ENCODE peak calls at places on chromosomes 13 and 19, in ten cellular contexts. R, M, E, V, O, T, N, A, Q and D are unnamed samples.

GRCh38 chr19:43318203-43318602 is 35.3 kb upstream of the CD177 start:
- DNase-seq in R (no peak), M (no peak), E (no peak), V (no peak), O (no peak), T (no peak), N (no peak), A (no peak), Q (no peak), D (no peak)

GRCh38 chr19:1467512-1468273 is 11.3 kb downstream of the C19orf25 start:
- DNase-seq in R (no peak), M (no peak), E (no peak), V (no peak), O (no peak), T (no peak), N (no peak), A (no peak), Q (no peak), D (no peak)

GRCh38 chr13:26529441-26529840 is 28.0 kb upstream of the WASF3 start:
- DNase-seq in R (no peak), M (peak), E (no peak), V (peak), O (no peak), T (no peak), N (no peak), A (no peak), Q (peak), D (peak)

GRCh38 chr13:78497702-78498319 is 105.5 kb downstream of the POU4F1 start:
- DNase-seq in R (no peak), M (no peak), E (no peak), V (no peak), O (no peak), T (no peak), N (no peak), A (no peak), Q (no peak), D (no peak)

GRCh38 chr13:83883061-83883523 is 818 bp upstream of the SLITRK1 start:
- DNase-seq in R (no peak), M (no peak), E (no peak), V (no peak), O (no peak), T (no peak), N (no peak), A (no peak), Q (no peak), D (no peak)

GRCh38 chr13:49615844-49616687 is 12.2 kb upstream of the ARL11 start:
- DNase-seq in R (no peak), M (peak), E (no peak), V (no peak), O (no peak), T (no peak), N (no peak), A (no peak), Q (no peak), D (no peak)

GRCh38 chr13:86174632-86175031 is 375.4 kb upstream of the SLITRK6 start:
- DNase-seq in R (no peak), M (no peak), E (no peak), V (no peak), O (no peak), T (no peak), N (no peak), A (no peak), Q (no peak), D (peak)

GRCh38 chr19:35955881-35956634 is 19.9 kb downstream of the LRFN3 start:
- DNase-seq in R (no peak), M (no peak), E (no peak), V (no peak), O (no peak), T (no peak), N (no peak), A (no peak), Q (no peak), D (no peak)

GRCh38 chr13:37869756-37870488 is at the start of gene TRPC4:
- DNase-seq in R (no peak), M (peak), E (peak), V (peak), O (peak), T (no peak), N (peak), A (no peak), Q (peak), D (peak)

GRCh38 chr19:48044561-48044960 is 682 bp upstream of the CABP5 start:
- DNase-seq in R (no peak), M (no peak), E (no peak), V (no peak), O (no peak), T (no peak), N (no peak), A (no peak), Q (no peak), D (no peak)

GRCh38 chr13:102978168-102978567 is 88.0 kb downstream of the SLC10A2 start:
- DNase-seq in R (no peak), M (no peak), E (no peak), V (no peak), O (no peak), T (no peak), N (no peak), A (peak), Q (no peak), D (peak)

GRCh38 chr13:28012383-28012782 is 23.9 kb upstream of the URAD start:
- DNase-seq in R (no peak), M (no peak), E (no peak), V (no peak), O (no peak), T (no peak), N (no peak), A (no peak), Q (no peak), D (no peak)

GRCh38 chr13:64810701-64811258 is 2419.4 kb downstream of the PCDH9 start:
- DNase-seq in R (no peak), M (peak), E (no peak), V (peak), O (no peak), T (no peak), N (no peak), A (no peak), Q (no peak), D (peak)

GRCh38 chr13:24220086-24220703 is 59.7 kb downstream of the SPATA13 start:
- DNase-seq in R (peak), M (peak), E (no peak), V (peak), O (no peak), T (no peak), N (no peak), A (no peak), Q (peak), D (peak)

GRCh38 chr13:38398810-38399493 is 49.3 kb downstream of the UFM1 start:
- DNase-seq in R (no peak), M (no peak), E (no peak), V (peak), O (no peak), T (no peak), N (no peak), A (peak), Q (peak), D (no peak)

GRCh38 chr13:111202745-111203144 is 87.6 kb downstream of the ARHGEF7 start:
- DNase-seq in R (no peak), M (peak), E (no peak), V (peak), O (no peak), T (no peak), N (no peak), A (no peak), Q (peak), D (peak)

GRCh38 chr13:24605923-24606372 is 74.3 kb upstream of the ATP12A start:
- DNase-seq in R (no peak), M (peak), E (no peak), V (peak), O (no peak), T (no peak), N (no peak), A (no peak), Q (peak), D (no peak)

GRCh38 chr19:53123400-53123799 is 9.3 kb downstream of the ZNF415 start:
- DNase-seq in R (no peak), M (no peak), E (no peak), V (no peak), O (no peak), T (no peak), N (no peak), A (no peak), Q (no peak), D (no peak)

GRCh38 chr19:30423481-30423880 is 51.3 kb downstream of the ZNF536 start:
- DNase-seq in R (no peak), M (no peak), E (no peak), V (no peak), O (no peak), T (no peak), N (no peak), A (no peak), Q (no peak), D (no peak)

GRCh38 chr19:55070755-55071502 is 4.7 kb upstream of the EPS8L1 start:
- DNase-seq in R (no peak), M (peak), E (no peak), V (peak), O (no peak), T (peak), N (no peak), A (no peak), Q (peak), D (peak)

GRCh38 chr13:59914556-59914955 is 249.2 kb downstream of the DIAPH3 start:
- DNase-seq in R (no peak), M (peak), E (no peak), V (peak), O (no peak), T (no peak), N (no peak), A (no peak), Q (peak), D (peak)

GRCh38 chr13:41603917-41604316 is 146.6 kb downstream of the RGCC start:
- DNase-seq in R (no peak), M (peak), E (no peak), V (peak), O (no peak), T (no peak), N (no peak), A (no peak), Q (peak), D (peak)

GRCh38 chr19:15381429-15381828 is 1.8 kb upstream of the AKAP8 start:
- DNase-seq in R (no peak), M (no peak), E (no peak), V (no peak), O (no peak), T (no peak), N (no peak), A (no peak), Q (no peak), D (no peak)

GRCh38 chr19:48329167-48329891 is 4.0 kb downstream of the EMP3 start:
- DNase-seq in R (no peak), M (peak), E (no peak), V (peak), O (no peak), T (no peak), N (no peak), A (no peak), Q (peak), D (peak)

GRCh38 chr19:28915737-28916460 is 297.1 kb downstream of the UQCRFS1 start:
- DNase-seq in R (no peak), M (no peak), E (no peak), V (no peak), O (no peak), T (no peak), N (no peak), A (no peak), Q (no peak), D (no peak)

GRCh38 chr19:31220540-31220939 is 128.7 kb downstream of the TSHZ3 start:
- DNase-seq in R (no peak), M (no peak), E (no peak), V (no peak), O (no peak), T (no peak), N (no peak), A (no peak), Q (no peak), D (no peak)

GRCh38 chr13:107339209-107339608 is 771.3 kb upstream of the ARGLU1 start:
- DNase-seq in R (no peak), M (no peak), E (no peak), V (peak), O (no peak), T (no peak), N (no peak), A (no peak), Q (no peak), D (peak)

GRCh38 chr19:681029-681626 is 4.9 kb downstream of the FSTL3 start:
- DNase-seq in R (no peak), M (no peak), E (peak), V (no peak), O (peak), T (no peak), N (peak), A (no peak), Q (no peak), D (no peak)

DNA sequence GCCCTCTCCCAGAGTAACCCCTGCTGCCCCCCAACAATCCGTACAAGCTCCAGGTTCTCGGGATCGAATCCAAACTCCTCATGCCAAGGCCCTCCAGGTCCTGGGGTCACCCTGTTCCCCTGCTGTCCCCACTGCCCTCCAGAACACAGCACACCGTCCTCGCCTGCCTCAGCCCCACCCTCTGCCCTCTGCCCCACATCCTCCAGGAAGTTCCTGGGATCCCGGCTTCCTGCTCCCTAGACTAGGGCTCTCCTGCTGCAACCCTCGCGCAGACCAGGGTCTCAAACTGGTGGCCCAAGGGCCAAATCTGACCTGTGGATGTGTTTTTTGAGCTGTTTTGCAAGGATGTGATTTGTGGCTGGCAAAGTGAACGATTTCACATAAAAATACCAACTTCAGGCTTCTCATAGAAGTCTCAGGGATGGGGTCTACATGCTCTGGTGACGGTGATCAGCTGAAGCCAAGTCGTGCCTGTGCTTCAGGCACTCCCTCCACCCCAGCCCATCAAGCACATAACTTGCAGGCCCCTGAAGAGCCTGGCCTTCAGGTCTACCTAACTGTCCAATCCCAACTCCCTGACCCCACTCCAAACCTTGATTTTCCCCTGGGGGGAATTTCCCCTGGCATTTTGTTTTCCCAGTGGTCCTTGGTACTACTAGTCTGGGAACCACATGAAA is 1.8 kb downstream of the RABAC1 start:
- DNase-seq in R (no peak), M (no peak), E (no peak), V (no peak), O (no peak), T (peak), N (no peak), A (no peak), Q (no peak), D (no peak)
- H3K4me3 ChIP-seq in R (no peak), M (no peak), E (no peak), V (no peak), O (no peak), T (peak), N (no peak), A (no peak), Q (peak), D (no peak)

DNA sequence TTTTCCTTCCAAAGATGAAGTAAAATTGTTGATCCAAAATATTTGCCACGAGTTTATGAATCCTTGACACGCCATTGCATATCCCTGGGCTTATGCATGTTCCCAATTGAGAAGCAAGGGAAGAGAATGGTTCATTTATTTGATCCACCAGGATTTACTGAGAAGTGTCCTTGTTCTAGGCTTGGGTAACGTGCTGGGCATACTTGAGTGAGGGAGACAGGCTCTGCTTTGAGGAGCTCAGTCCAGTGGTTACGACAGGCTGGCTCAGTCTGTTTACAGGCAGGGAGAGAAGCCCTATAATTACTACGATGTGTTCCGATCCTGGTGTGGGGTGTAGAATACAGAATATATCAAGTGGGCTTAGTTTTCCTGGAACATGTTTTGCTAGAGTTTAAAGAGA is 6.3 kb upstream of the PNMA8C start:
- DNase-seq in R (no peak), M (no peak), E (no peak), V (no peak), O (no peak), T (no peak), N (no peak), A (no peak), Q (no peak), D (no peak)
- TF ChIP-seq CTCF in R (no peak), M (no peak), E (no peak), V (no peak), O (no peak), T (no peak), N (no peak), A (no peak), Q (no peak), D (no peak)

DNA sequence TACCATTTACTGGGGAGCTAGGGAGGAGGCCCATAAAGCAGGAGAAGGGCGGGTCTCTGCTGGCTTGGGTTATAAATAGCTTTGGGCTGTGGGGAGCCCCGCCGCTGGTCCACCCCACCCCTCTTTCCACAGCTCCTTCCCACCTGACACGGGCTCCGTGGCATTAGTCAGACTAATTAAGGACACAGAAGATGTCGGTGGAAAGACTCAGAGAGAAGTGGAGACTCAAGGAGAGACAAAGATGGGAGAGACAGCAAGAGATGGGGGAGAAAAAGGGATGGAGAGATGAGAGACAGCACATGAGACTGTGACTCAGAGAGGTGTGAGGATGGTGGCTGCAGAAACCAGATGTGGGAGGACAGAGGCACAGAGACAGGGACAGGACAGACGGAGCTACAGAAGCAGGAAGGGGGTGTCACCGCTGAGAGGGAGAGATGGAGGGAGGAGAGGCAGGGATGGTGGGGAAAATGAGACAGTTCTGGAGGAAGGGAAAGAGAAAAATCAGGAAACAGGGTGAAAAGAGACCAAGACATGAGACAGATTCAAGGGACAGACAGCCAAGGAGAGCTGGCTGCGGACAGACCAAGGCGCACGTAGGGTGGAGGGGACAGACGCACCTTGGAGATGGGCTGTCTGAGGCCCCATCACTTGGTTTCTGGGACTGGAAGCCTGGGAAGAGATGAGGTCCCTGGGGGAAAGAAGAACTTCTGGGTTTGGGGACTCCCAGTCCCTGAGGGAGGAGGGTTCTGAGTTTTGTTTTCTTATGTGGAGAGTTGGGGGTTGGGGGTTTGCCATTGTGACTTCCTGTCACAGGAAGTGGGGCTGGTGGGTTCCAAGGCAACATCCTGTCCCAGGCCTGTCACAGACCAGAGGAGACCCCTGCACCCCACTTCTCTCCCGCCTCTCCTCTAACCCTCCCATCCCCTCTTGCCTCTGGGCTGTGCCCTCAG is 4.1 kb downstream of the ARHGEF1 start:
- DNase-seq in R (no peak), M (no peak), E (no peak), V (no peak), O (no peak), T (no peak), N (no peak), A (no peak), Q (no peak), D (no peak)
- H3K4me3 ChIP-seq in R (peak), M (no peak), E (no peak), V (no peak), O (no peak), T (peak), N (no peak), A (no peak), Q (no peak), D (no peak)

DNA sequence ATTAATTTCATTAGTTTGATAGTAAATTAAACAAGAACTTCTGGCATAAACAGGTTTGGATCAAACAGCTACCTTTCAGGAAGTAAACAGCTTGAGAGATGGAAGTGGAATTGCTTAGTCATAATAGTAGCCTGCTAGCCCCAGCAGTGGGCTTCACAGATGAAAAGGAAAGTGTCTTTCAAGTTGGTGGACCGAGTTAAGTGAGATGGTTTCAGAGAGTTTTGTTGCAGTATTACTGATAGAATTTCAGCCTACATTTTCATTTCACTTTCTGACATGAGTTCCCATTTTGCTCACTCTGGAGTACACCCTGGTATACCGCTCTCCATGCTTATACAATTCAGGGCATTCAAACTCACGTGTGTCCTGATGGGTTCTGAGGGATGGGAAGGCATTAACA is 2.0 kb upstream of the PTOV1 start:
- DNase-seq in R (no peak), M (no peak), E (no peak), V (no peak), O (no peak), T (no peak), N (no peak), A (no peak), Q (no peak), D (no peak)
- TF ChIP-seq CTCF in R (no peak), M (no peak), E (no peak), V (no peak), O (no peak), T (no peak), N (no peak), A (no peak), Q (no peak), D (no peak)

GRCh38 chr19:51098366-51099069 is 9.7 kb downstream of the CTU1 start:
- DNase-seq in R (no peak), M (no peak), E (peak), V (peak), O (peak), T (peak), N (no peak), A (no peak), Q (no peak), D (no peak)
- H3K4me3 ChIP-seq in R (peak), M (no peak), E (no peak), V (no peak), O (peak), T (no peak), N (no peak), A (no peak), Q (no peak), D (no peak)

GRCh38 chr19:16441661-16442071 is 30.1 kb downstream of the EPS15L1 start:
- DNase-seq in R (no peak), M (no peak), E (no peak), V (no peak), O (no peak), T (no peak), N (no peak), A (no peak), Q (no peak), D (no peak)
- TF ChIP-seq CTCF in R (no peak), M (peak), E (peak), V (peak), O (no peak), T (peak), N (no peak), A (peak), Q (peak), D (peak)

GRCh38 chr13:88754141-88754540 is 1083.0 kb downstream of the SLITRK5 start:
- DNase-seq in R (no peak), M (no peak), E (no peak), V (no peak), O (no peak), T (no peak), N (no peak), A (no peak), Q (no peak), D (no peak)
- H3K4me3 ChIP-seq in R (no peak), M (no peak), E (no peak), V (no peak), O (no peak), T (no peak), N (no peak), A (no peak), Q (no peak), D (no peak)

GRCh38 chr13:113155982-113156655 is 2.3 kb upstream of the PROZ start:
- DNase-seq in R (no peak), M (no peak), E (no peak), V (no peak), O (no peak), T (no peak), N (no peak), A (no peak), Q (no peak), D (no peak)

GRCh38 chr13:113152894-113153809 is 5.3 kb upstream of the PROZ start:
- DNase-seq in R (no peak), M (no peak), E (peak), V (peak), O (peak), T (peak), N (peak), A (no peak), Q (no peak), D (peak)

GRCh38 chr13:113151745-113152707 is 6.4 kb upstream of the PROZ start:
- DNase-seq in R (no peak), M (peak), E (no peak), V (peak), O (no peak), T (peak), N (no peak), A (no peak), Q (peak), D (peak)

GRCh38 chr13:113155201-113155600 is 3.2 kb upstream of the PROZ start:
- DNase-seq in R (no peak), M (no peak), E (no peak), V (no peak), O (no peak), T (no peak), N (no peak), A (no peak), Q (no peak), D (no peak)

GRCh38 chr13:113153810-113154748 is 4.4 kb upstream of the PROZ start:
- DNase-seq in R (peak), M (peak), E (peak), V (peak), O (peak), T (peak), N (peak), A (no peak), Q (peak), D (peak)
- TF ChIP-seq CTCF in R (no peak), M (no peak), E (no peak), V (no peak), O (no peak), T (no peak), N (no peak), A (no peak), Q (no peak), D (no peak)